ENCODE peak calls at places on chromosomes 16 and 17, in six cellular contexts. Y, E, G, H, K and U are unnamed samples.
A peak's percentile ranks its signal among the peaks of the same experiment; 100 is the strongest.

GRCh38 chr16:49250689-49251088 is 30.9 kb downstream of the CBLN1 start:
- DNase-seq in Y (no peak), H (no peak), E (no peak), G (no peak), K (no peak), U (no peak)

GRCh38 chr16:73949574-73950348 is 346.9 kb upstream of the PSMD7 start:
- DNase-seq in H (peak; percentile 83), K (no peak), Y (peak; percentile 60), E (no peak), G (peak; percentile 40), U (no peak)

GRCh38 chr16:78648517-78648916 is 549.1 kb downstream of the WWOX start:
- DNase-seq in H (no peak), G (peak; percentile 24), K (no peak), Y (no peak), E (no peak), U (peak; percentile 63)

GRCh38 chr16:21526923-21527807 is 72.2 kb upstream of the METTL9 start:
- DNase-seq in H (no peak), G (no peak), K (no peak), Y (no peak), E (peak; percentile 46), U (no peak)

GRCh38 chr16:3665508-3665907 is 11.0 kb downstream of the DNASE1 start:
- DNase-seq in H (no peak), G (no peak), Y (no peak), K (no peak), E (no peak), U (peak; percentile 36)

GRCh38 chr17:1373710-1374237 is 26.2 kb downstream of the YWHAE start:
- DNase-seq in Y (no peak), H (no peak), E (no peak), G (no peak), K (no peak), U (no peak)

GRCh38 chr16:1895949-1896675 is 22.1 kb downstream of the HS3ST6 start:
- DNase-seq in K (no peak), E (no peak), Y (no peak), H (no peak), G (no peak), U (no peak)

GRCh38 chr17:19978206-19978802 is 676 bp upstream of the AKAP10 start:
- DNase-seq in G (no peak), E (no peak), K (no peak), Y (no peak), H (no peak), U (no peak)

GRCh38 chr17:38453951-38454421 is 25.7 kb downstream of the ARHGAP23 start:
- DNase-seq in Y (peak; percentile 44), G (no peak), E (no peak), H (peak; percentile 38), K (no peak), U (no peak)

GRCh38 chr17:73068322-73069153 is 23.9 kb downstream of the SLC39A11 start:
- DNase-seq in K (no peak), G (no peak), E (no peak), H (peak; percentile 92), Y (peak; percentile 46), U (no peak)

GRCh38 chr17:58348038-58348437 is 4.0 kb downstream of the SUPT4H1 start:
- DNase-seq in G (no peak), E (no peak), Y (no peak), K (no peak), H (no peak), U (no peak)
- H3K4me1 ChIP-seq in G (peaks cover 3% of the 10 kb centered on the region), E (peaks cover 2% of the 10 kb centered on the region), Y (peaks cover 11% of the 10 kb centered on the region), K (peaks cover 8% of the 10 kb centered on the region), H (no peaks in the 10 kb centered on the region), U (peaks cover 8% of the 10 kb centered on the region)

DNA sequence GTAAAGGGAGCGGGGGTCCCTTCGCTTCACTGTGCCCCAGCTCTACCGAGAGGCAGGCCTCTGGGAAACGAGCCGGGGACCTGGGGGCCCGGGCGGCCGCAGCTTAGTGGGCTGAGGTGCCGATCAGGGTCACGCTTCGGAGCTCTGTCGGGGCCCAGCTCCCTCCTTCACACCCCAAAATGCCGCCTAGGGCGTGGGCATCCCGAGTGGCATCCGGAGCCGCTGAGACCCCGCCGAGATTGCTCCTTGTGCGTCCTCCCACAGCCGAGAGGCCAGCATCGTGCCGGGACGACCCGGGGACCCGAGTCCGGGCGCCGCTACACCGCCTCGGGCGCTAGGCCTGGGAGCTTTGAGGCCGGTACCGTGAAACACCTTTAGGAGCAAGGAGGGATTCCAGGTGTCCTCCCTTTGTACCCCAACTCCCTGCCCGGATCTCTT is 1.3 kb downstream of the SALL1 start:
- DNase-seq in G (no peak), K (no peak), Y (no peak), E (peak; percentile 40), H (no peak), U (no peak)
- H3K4me1 ChIP-seq in G (no peaks in the 10 kb centered on the region), K (peaks cover 15% of the 10 kb centered on the region), Y (no peaks in the 10 kb centered on the region), E (peaks cover 38% of the 10 kb centered on the region), H (peaks cover 1% of the 10 kb centered on the region), U (no peaks in the 10 kb centered on the region)

DNA sequence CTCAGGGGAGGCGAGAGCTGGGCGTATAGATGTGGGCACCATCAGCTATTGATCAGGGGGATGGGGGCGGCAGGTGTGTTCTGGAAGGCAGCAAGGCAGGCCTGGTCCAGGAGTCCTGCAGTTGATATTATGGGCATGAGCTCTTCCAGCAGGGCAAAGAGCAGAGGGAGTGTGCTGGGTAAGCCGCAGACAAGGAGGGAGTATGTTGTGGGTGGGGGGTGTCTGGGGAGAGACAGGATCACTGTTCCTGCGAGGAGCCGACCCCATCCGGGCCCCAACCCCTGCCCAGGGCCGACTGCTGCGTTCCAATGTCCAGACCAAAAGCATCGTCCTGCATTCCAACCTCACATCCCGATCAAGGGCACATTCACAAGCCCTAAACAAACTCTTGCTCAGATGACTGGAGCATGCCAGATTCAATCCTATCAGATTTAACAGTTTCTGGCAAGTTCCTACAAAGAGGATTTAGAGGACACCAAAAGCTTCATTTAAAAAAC is 9.2 kb downstream of the MXRA7 start:
- DNase-seq in Y (no peak), G (no peak), E (no peak), H (no peak), K (no peak), U (no peak)
- H3K4me1 ChIP-seq in Y (peaks cover 9% of the 10 kb centered on the region), G (no peaks in the 10 kb centered on the region), E (peaks cover 11% of the 10 kb centered on the region), H (peaks cover 51% of the 10 kb centered on the region), K (peaks cover 41% of the 10 kb centered on the region), U (no peaks in the 10 kb centered on the region)

GRCh38 chr16:56265746-56266145 is 74.5 kb downstream of the GNAO1 start:
- DNase-seq in E (no peak), G (no peak), Y (no peak), K (no peak), H (no peak), U (no peak)
- H3K4me1 ChIP-seq in E (no peaks in the 10 kb centered on the region), G (peaks cover 4% of the 10 kb centered on the region), Y (no peaks in the 10 kb centered on the region), K (peaks cover 17% of the 10 kb centered on the region), H (peaks cover 11% of the 10 kb centered on the region), U (no peaks in the 10 kb centered on the region)

GRCh38 chr17:42284020-42284369 is 4.3 kb upstream of the STAT5A start:
- DNase-seq in H (no peak), K (no peak), E (peak; percentile 1), Y (no peak), G (no peak), U (no peak)
- H3K4me1 ChIP-seq in H (peaks cover 14% of the 10 kb centered on the region), K (peaks cover 8% of the 10 kb centered on the region), E (peaks cover 2% of the 10 kb centered on the region), Y (no peaks in the 10 kb centered on the region), G (peaks cover 9% of the 10 kb centered on the region), U (peaks cover 6% of the 10 kb centered on the region)

GRCh38 chr17:39706383-39706782 is 6.5 kb downstream of the ERBB2 start:
- DNase-seq in E (no peak), G (no peak), Y (peak; percentile 29), K (no peak), H (no peak), U (no peak)

GRCh38 chr17:39704821-39705551 is 5.1 kb downstream of the ERBB2 start:
- DNase-seq in G (no peak), H (peak; percentile 50), E (no peak), K (peak; percentile 30), Y (no peak), U (no peak)

GRCh38 chr17:39709319-39709997 is 9.6 kb downstream of the ERBB2 start:
- DNase-seq in E (no peak), H (no peak), G (no peak), K (no peak), Y (no peak), U (no peak)

GRCh38 chr17:39705786-39706348 is 6.0 kb downstream of the ERBB2 start:
- DNase-seq in G (peak; percentile 79), Y (peak; percentile 88), E (no peak), H (no peak), K (no peak), U (peak; percentile 95)

DNA sequence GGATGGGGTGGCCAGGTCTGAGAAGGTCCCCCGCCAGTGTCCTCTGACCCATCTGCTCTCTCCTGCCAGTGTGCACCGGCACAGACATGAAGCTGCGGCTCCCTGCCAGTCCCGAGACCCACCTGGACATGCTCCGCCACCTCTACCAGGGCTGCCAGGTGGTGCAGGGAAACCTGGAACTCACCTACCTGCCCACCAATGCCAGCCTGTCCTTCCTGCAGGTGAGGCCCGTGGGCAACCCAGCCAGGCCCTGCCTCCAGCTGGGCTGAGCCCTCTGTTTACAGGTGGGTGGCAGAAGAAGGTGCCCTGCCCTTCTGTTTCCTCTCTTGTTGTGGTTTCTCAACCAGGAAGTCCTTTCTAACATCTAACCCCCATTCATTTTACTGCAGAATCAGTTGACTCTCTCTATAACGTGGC is 7.1 kb downstream of the ERBB2 start:
- DNase-seq in E (no peak), Y (peak; percentile 13), G (peak; percentile 70), K (no peak), H (no peak), U (no peak)
- H3K4me1 ChIP-seq in E (peaks cover 3% of the 10 kb centered on the region), Y (peaks cover 52% of the 10 kb centered on the region), G (peaks cover 56% of the 10 kb centered on the region), K (peaks cover 16% of the 10 kb centered on the region), H (peaks cover 11% of the 10 kb centered on the region), U (peaks cover 3% of the 10 kb centered on the region)

GRCh38 chr16:19522369-19523159 is 666 bp upstream of the GDE1 start:
- DNase-seq in Y (peak; percentile 16), K (no peak), H (no peak), G (no peak), E (no peak), U (no peak)

GRCh38 chr16:19524356-19524865 is 669 bp downstream of the CCP110 start:
- DNase-seq in Y (no peak), G (no peak), E (peak; percentile 16), K (no peak), H (no peak), U (no peak)

GRCh38 chr16:19524866-19525723 is 1.4 kb downstream of the CCP110 start:
- DNase-seq in E (peak; percentile 19), K (no peak), H (peak; percentile 2), Y (no peak), G (no peak), U (no peak)

GRCh38 chr16:19523184-19523558 is 571 bp upstream of the CCP110 start:
- DNase-seq in H (no peak), E (no peak), G (peak; percentile 43), Y (no peak), K (no peak), U (no peak)

GRCh38 chr16:19523559-19524355 is at the start of gene CCP110:
- DNase-seq in K (peak; percentile 93), Y (peak; percentile 94), H (peak; percentile 96), E (peak; percentile 97), G (peak; percentile 97), U (peak; percentile 98)
- H3K4me1 ChIP-seq in K (peaks cover 23% of the 10 kb centered on the region), Y (peaks cover 43% of the 10 kb centered on the region), H (peaks cover 3% of the 10 kb centered on the region), E (peaks cover 51% of the 10 kb centered on the region), G (peaks cover 23% of the 10 kb centered on the region), U (no peaks in the 10 kb centered on the region)

DNA sequence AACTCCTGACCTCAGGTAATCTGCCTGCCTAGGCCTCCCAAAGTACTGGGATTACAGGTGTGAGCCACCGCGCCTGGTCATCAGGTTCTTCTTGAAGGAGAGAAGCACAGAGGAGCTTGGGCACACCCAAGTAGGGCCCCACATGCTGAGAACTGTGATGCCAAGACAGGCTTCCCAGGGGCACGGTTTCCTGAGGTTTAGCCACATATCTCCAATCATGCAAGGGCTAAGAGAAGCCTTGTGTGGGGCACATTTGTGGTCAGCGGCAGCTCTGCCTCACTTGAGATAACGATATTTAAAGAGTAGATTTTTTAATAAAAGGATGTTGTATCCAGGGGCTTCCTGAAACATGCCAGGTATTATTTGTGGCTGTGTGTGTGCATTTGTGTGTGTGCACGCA is 46.9 kb downstream of the CUEDC1 start:
- DNase-seq in H (no peak), Y (no peak), G (no peak), E (no peak), K (no peak), U (no peak)
- H3K4me1 ChIP-seq in H (peaks cover 13% of the 10 kb centered on the region), Y (peaks cover 35% of the 10 kb centered on the region), G (peaks cover 26% of the 10 kb centered on the region), E (peaks cover 13% of the 10 kb centered on the region), K (peaks cover 19% of the 10 kb centered on the region), U (no peaks in the 10 kb centered on the region)